ENCODE peak calls at places on chromosomes 11 and 22, in seven cellular contexts. X is foreskin melanocyte; B is H4; K is colonic mucosa; U is stimulated activated CD8-positive, alpha-beta memory T cell treated with anti-CD3 and anti-CD28 coated beads, Interleukin-7, amount 100 ng/mL, for 1 hour; Q is iPS DF 19.7; C is lower leg skin. P is an unnamed sample.

GRCh38 chr11:125583496-125583895 is 9.2 kb upstream of the STT3A start:
- DNase-seq in X (no peak), B (no peak), K (no peak), U (no peak), Q (no peak), C (no peak), P (no peak)

GRCh38 chr11:88301478-88302140 is 35.9 kb downstream of the CTSC start:
- DNase-seq in X (no peak), B (no peak), K (no peak), U (no peak), Q (no peak), C (no peak), P (no peak)

GRCh38 chr11:57073121-57073520 is 84.4 kb downstream of the OR5AK2 start:
- DNase-seq in X (no peak), B (no peak), K (no peak), U (no peak), Q (no peak), C (no peak), P (no peak)

GRCh38 chr11:2943711-2944118 is 14.5 kb upstream of the PHLDA2 start:
- DNase-seq in X (no peak), B (no peak), K (peak; percentile 72), U (no peak), Q (no peak), C (no peak), P (no peak)

GRCh38 chr11:12086271-12087074 is 23.9 kb upstream of the MICAL2 start:
- DNase-seq in X (peak; percentile 60), B (peak; percentile 97), K (peak; percentile 52), U (no peak), Q (no peak), C (peak; percentile 75), P (no peak)

GRCh38 chr22:30277547-30278344 is 11.1 kb upstream of the OSM start:
- DNase-seq in X (peak; percentile 32), B (peak; percentile 47), K (peak; percentile 64), U (no peak), Q (no peak), C (no peak), P (peak; percentile 21)

GRCh38 chr11:36228689-36229088 is 60.5 kb downstream of the COMMD9 start:
- DNase-seq in X (no peak), B (no peak), K (no peak), U (no peak), Q (no peak), C (no peak), P (no peak)

GRCh38 chr11:61891331-61892084 is at the start of gene FADS3:
- DNase-seq in X (peak; percentile 27), B (peak; percentile 51), K (peak; percentile 91), U (peak; percentile 27), Q (no peak), C (peak; percentile 67), P (peak; percentile 90)

GRCh38 chr11:73295259-73295995 is 12.6 kb upstream of the ARHGEF17 start:
- DNase-seq in X (peak; percentile 51), B (peak; percentile 53), K (peak; percentile 78), U (no peak), Q (no peak), C (no peak), P (peak; percentile 86)

GRCh38 chr11:59559886-59560285 is 48.5 kb downstream of the OR4D9 start:
- DNase-seq in X (no peak), B (no peak), K (no peak), U (no peak), Q (no peak), C (no peak), P (no peak)

GRCh38 chr11:35615911-35616900 is 2.1 kb upstream of the FJX1 start:
- DNase-seq in X (no peak), B (peak; percentile 66), K (no peak), U (no peak), Q (no peak), C (no peak), P (peak; percentile 73)

GRCh38 chr22:19055801-19056200 is 66.4 kb downstream of the DGCR2 start:
- DNase-seq in X (no peak), B (no peak), K (no peak), U (no peak), Q (no peak), C (no peak), P (no peak)

GRCh38 chr22:36986242-36986821 is 32.9 kb downstream of the TST start:
- DNase-seq in X (no peak), B (no peak), K (peak; percentile 78), U (no peak), Q (no peak), C (no peak), P (no peak)

GRCh38 chr22:39932918-39933649 is 27.1 kb upstream of the TMA7B start:
- DNase-seq in X (no peak), B (peak; percentile 38), K (peak; percentile 60), U (no peak), Q (peak; percentile 94), C (no peak), P (peak; percentile 42)

GRCh38 chr11:111344032-111344431 is 35.0 kb downstream of the POU2AF1 start:
- DNase-seq in X (no peak), B (peak; percentile 77), K (no peak), U (no peak), Q (no peak), C (peak; percentile 59), P (no peak)

GRCh38 chr11:125883375-125883774 is 4.1 kb upstream of the HYLS1 start:
- DNase-seq in X (no peak), B (no peak), K (no peak), U (no peak), Q (no peak), C (no peak), P (no peak)

GRCh38 chr11:119316729-119317591 is at the start of gene MCAM:
- DNase-seq in X (no peak), B (no peak), K (no peak), U (no peak), Q (no peak), C (no peak), P (peak; percentile 85)

GRCh38 chr22:31344369-31345330 is 1.5 kb downstream of the PATZ1 start:
- DNase-seq in X (peak; percentile 16), B (no peak), K (peak; percentile 68), U (no peak), Q (no peak), C (peak; percentile 46), P (peak; percentile 64)

GRCh38 chr11:107999759-108000455 is 8.8 kb upstream of the CUL5 start:
- DNase-seq in X (no peak), B (peak; percentile 72), K (no peak), U (no peak), Q (peak; percentile 78), C (no peak), P (peak; percentile 86)

GRCh38 chr11:2376751-2377451 is at the start of gene CD81:
- DNase-seq in X (no peak), B (no peak), K (peak; percentile 50), U (peak; percentile 36), Q (no peak), C (peak; percentile 32), P (peak; percentile 56)

GRCh38 chr11:122727101-122727929 is 71.8 kb downstream of the UBASH3B start:
- DNase-seq in X (no peak), B (no peak), K (no peak), U (no peak), Q (no peak), C (no peak), P (peak; percentile 75)

GRCh38 chr22:38937541-38937940 is 19.9 kb upstream of the APOBEC3A start:
- DNase-seq in X (no peak), B (no peak), K (no peak), U (no peak), Q (no peak), C (no peak), P (no peak)

GRCh38 chr11:64090811-64091516 is 55.2 kb downstream of the FLRT1 start:
- DNase-seq in X (no peak), B (peak; percentile 89), K (no peak), U (no peak), Q (no peak), C (no peak), P (no peak)

GRCh38 chr22:48097723-48098122 is 1335.3 kb downstream of the TBC1D22A start:
- DNase-seq in X (no peak), B (no peak), K (no peak), U (no peak), Q (no peak), C (no peak), P (no peak)

GRCh38 chr22:36081023-36081431 is 52.4 kb upstream of the RBFOX2 start:
- DNase-seq in X (no peak), B (peak; percentile 43), K (no peak), U (no peak), Q (no peak), C (peak; percentile 25), P (no peak)

GRCh38 chr11:10909141-10909883 is 51.5 kb upstream of the ZBED5 start:
- DNase-seq in X (peak; percentile 25), B (peak; percentile 37), K (no peak), U (no peak), Q (no peak), C (no peak), P (no peak)

GRCh38 chr11:76209956-76210885 is 3.9 kb upstream of the WNT11 start:
- DNase-seq in X (no peak), B (no peak), K (peak; percentile 69), U (no peak), Q (no peak), C (peak; percentile 48), P (peak; percentile 90)

GRCh38 chr11:122813176-122813917 is 25.0 kb upstream of the CRTAM start:
- DNase-seq in X (no peak), B (no peak), K (no peak), U (no peak), Q (no peak), C (no peak), P (no peak)

GRCh38 chr22:35510951-35511350 is 29.7 kb upstream of the RASD2 start:
- DNase-seq in X (no peak), B (no peak), K (no peak), U (no peak), Q (no peak), C (no peak), P (no peak)

GRCh38 chr11:35794850-35795249 is 132.3 kb downstream of the TRIM44 start:
- DNase-seq in X (no peak), B (peak; percentile 58), K (no peak), U (no peak), Q (no peak), C (no peak), P (no peak)

GRCh38 chr11:130427581-130428211 is 713 bp downstream of the ADAMTS8 start:
- DNase-seq in X (no peak), B (no peak), K (no peak), U (no peak), Q (no peak), C (no peak), P (peak; percentile 80)

GRCh38 chr11:77173494-77173893 is 45.4 kb downstream of the MYO7A start:
- DNase-seq in X (no peak), B (no peak), K (no peak), U (no peak), Q (no peak), C (no peak), P (peak; percentile 45)

GRCh38 chr11:67484847-67485311 is 2.1 kb downstream of the AIP start:
- DNase-seq in X (no peak), B (no peak), K (peak; percentile 44), U (no peak), Q (no peak), C (no peak), P (no peak)

GRCh38 chr11:102807921-102808320 is 10.0 kb upstream of the MMP1 start:
- DNase-seq in X (no peak), B (peak; percentile 14), K (no peak), U (no peak), Q (peak; percentile 81), C (no peak), P (peak; percentile 33)

GRCh38 chr11:110366234-110366633 is 63.5 kb upstream of the FDX1 start:
- DNase-seq in X (no peak), B (peak; percentile 62), K (no peak), U (no peak), Q (no peak), C (peak; percentile 19), P (peak; percentile 38)

GRCh38 chr11:65934014-65934413 is 11.3 kb upstream of the TSGA10IP start:
- DNase-seq in X (no peak), B (no peak), K (no peak), U (no peak), Q (no peak), C (no peak), P (peak; percentile 44)

GRCh38 chr11:132318421-132319157 is 948.2 kb downstream of the NTM start:
- DNase-seq in X (peak; percentile 79), B (peak; percentile 24), K (no peak), U (no peak), Q (no peak), C (no peak), P (no peak)

P was measured in left kidney.